ENCODE peak calls at places on chromosomes 6 and 20, in seven cellular contexts. One of them, this sample, is unnamed.

GRCh38 chr6:166192136-166192535 is 24.5 kb upstream of the TBXT start:
- DNase-seq in H9: no peak
- DNase-seq in IMR-90: no peak
- DNase-seq in neuronal stem cell: no peak
- DNase-seq in H1: no peak
- DNase-seq in mesenchymal stem cell: no peak
- DNase-seq in trophoblast cell: no peak
- DNase-seq in this sample: no peak

GRCh38 chr6:20610636-20611200 is 76.5 kb downstream of the CDKAL1 start:
- DNase-seq in H9: no peak
- DNase-seq in IMR-90: peak; percentile 28
- DNase-seq in neuronal stem cell: no peak
- DNase-seq in H1: no peak
- DNase-seq in mesenchymal stem cell: no peak
- DNase-seq in trophoblast cell: peak; percentile 67
- DNase-seq in this sample: no peak

GRCh38 chr6:147222160-147222838 is 18.1 kb downstream of the STXBP5 start:
- DNase-seq in H9: no peak
- DNase-seq in IMR-90: peak; percentile 52
- DNase-seq in neuronal stem cell: no peak
- DNase-seq in H1: no peak
- DNase-seq in mesenchymal stem cell: peak; percentile 61
- DNase-seq in trophoblast cell: no peak
- DNase-seq in this sample: peak; percentile 48

GRCh38 chr6:84687487-84687886 is 76.9 kb downstream of the TBX18 start:
- DNase-seq in H9: no peak
- DNase-seq in IMR-90: no peak
- DNase-seq in neuronal stem cell: peak; percentile 36
- DNase-seq in H1: no peak
- DNase-seq in mesenchymal stem cell: no peak
- DNase-seq in trophoblast cell: no peak
- DNase-seq in this sample: no peak

GRCh38 chr6:81487489-81487888 is 265.0 kb downstream of the TENT5A start:
- DNase-seq in H9: no peak
- DNase-seq in IMR-90: peak; percentile 62
- DNase-seq in neuronal stem cell: no peak
- DNase-seq in H1: no peak
- DNase-seq in mesenchymal stem cell: no peak
- DNase-seq in trophoblast cell: no peak
- DNase-seq in this sample: peak; percentile 14

GRCh38 chr6:1592852-1593251 is 16.9 kb upstream of the FOXC1 start:
- DNase-seq in H9: no peak
- DNase-seq in IMR-90: no peak
- DNase-seq in neuronal stem cell: no peak
- DNase-seq in H1: no peak
- DNase-seq in mesenchymal stem cell: no peak
- DNase-seq in trophoblast cell: no peak
- DNase-seq in this sample: no peak

GRCh38 chr6:155341130-155341828 is 27.0 kb upstream of the TFB1M start:
- DNase-seq in H9: no peak
- DNase-seq in IMR-90: peak; percentile 74
- DNase-seq in neuronal stem cell: no peak
- DNase-seq in H1: no peak
- DNase-seq in mesenchymal stem cell: peak; percentile 88
- DNase-seq in trophoblast cell: no peak
- DNase-seq in this sample: no peak

GRCh38 chr6:52157301-52157930 is 28.8 kb upstream of the IL17A start:
- DNase-seq in H9: no peak
- DNase-seq in IMR-90: peak; percentile 3
- DNase-seq in neuronal stem cell: no peak
- DNase-seq in H1: no peak
- DNase-seq in mesenchymal stem cell: no peak
- DNase-seq in trophoblast cell: no peak
- DNase-seq in this sample: no peak

GRCh38 chr20:62952373-62953166 is at the start of gene SLC17A9:
- DNase-seq in H9: peak; percentile 87
- DNase-seq in IMR-90: peak; percentile 12
- DNase-seq in neuronal stem cell: no peak
- DNase-seq in H1: no peak
- DNase-seq in mesenchymal stem cell: peak; percentile 74
- DNase-seq in trophoblast cell: peak; percentile 42
- DNase-seq in this sample: peak; percentile 87

GRCh38 chr6:27275025-27275956 is 27.8 kb downstream of the PRSS16 start:
- DNase-seq in H9: peak; percentile 67
- DNase-seq in IMR-90: no peak
- DNase-seq in neuronal stem cell: no peak
- DNase-seq in H1: no peak
- DNase-seq in mesenchymal stem cell: no peak
- DNase-seq in trophoblast cell: no peak
- DNase-seq in this sample: peak; percentile 72

GRCh38 chr6:45631396-45631795 is 253.7 kb upstream of the SUPT3H start:
- DNase-seq in H9: no peak
- DNase-seq in IMR-90: no peak
- DNase-seq in neuronal stem cell: no peak
- DNase-seq in H1: no peak
- DNase-seq in mesenchymal stem cell: peak; percentile 63
- DNase-seq in trophoblast cell: peak; percentile 66
- DNase-seq in this sample: no peak

GRCh38 chr6:145073811-145074210 is 661.5 kb downstream of the EPM2A start:
- DNase-seq in H9: no peak
- DNase-seq in IMR-90: peak; percentile 49
- DNase-seq in neuronal stem cell: no peak
- DNase-seq in H1: no peak
- DNase-seq in mesenchymal stem cell: no peak
- DNase-seq in trophoblast cell: peak; percentile 3
- DNase-seq in this sample: no peak

GRCh38 chr6:128036808-128037570 is 136.1 kb upstream of the THEMIS start:
- DNase-seq in H9: no peak
- DNase-seq in IMR-90: no peak
- DNase-seq in neuronal stem cell: no peak
- DNase-seq in H1: no peak
- DNase-seq in mesenchymal stem cell: peak; percentile 30
- DNase-seq in trophoblast cell: no peak
- DNase-seq in this sample: no peak

GRCh38 chr20:38209736-38210405 is 44.8 kb upstream of the TGM2 start:
- DNase-seq in H9: no peak
- DNase-seq in IMR-90: no peak
- DNase-seq in neuronal stem cell: no peak
- DNase-seq in H1: no peak
- DNase-seq in mesenchymal stem cell: no peak
- DNase-seq in trophoblast cell: no peak
- DNase-seq in this sample: no peak

GRCh38 chr6:113120577-113121285 is 736.4 kb upstream of the MARCKS start:
- DNase-seq in H9: no peak
- DNase-seq in IMR-90: peak; percentile 93
- DNase-seq in neuronal stem cell: no peak
- DNase-seq in H1: no peak
- DNase-seq in mesenchymal stem cell: peak; percentile 94
- DNase-seq in trophoblast cell: peak; percentile 86
- DNase-seq in this sample: peak; percentile 78

GRCh38 chr6:100099189-100100074 is 105.4 kb upstream of the MCHR2 start:
- DNase-seq in H9: no peak
- DNase-seq in IMR-90: peak; percentile 41
- DNase-seq in neuronal stem cell: no peak
- DNase-seq in H1: no peak
- DNase-seq in mesenchymal stem cell: peak; percentile 30
- DNase-seq in trophoblast cell: no peak
- DNase-seq in this sample: peak; percentile 46

GRCh38 chr6:35731414-35731735 is 5.5 kb upstream of the ARMC12 start:
- DNase-seq in H9: peak; percentile 95
- DNase-seq in IMR-90: peak; percentile 67
- DNase-seq in neuronal stem cell: peak; percentile 94
- DNase-seq in H1: no peak
- DNase-seq in mesenchymal stem cell: peak; percentile 93
- DNase-seq in trophoblast cell: peak; percentile 35
- DNase-seq in this sample: peak; percentile 96

GRCh38 chr6:170463101-170463721 is 89.9 kb downstream of the PSMB1 start:
- DNase-seq in H9: no peak
- DNase-seq in IMR-90: no peak
- DNase-seq in neuronal stem cell: no peak
- DNase-seq in H1: no peak
- DNase-seq in mesenchymal stem cell: no peak
- DNase-seq in trophoblast cell: no peak
- DNase-seq in this sample: no peak

GRCh38 chr6:82330171-82330804 is 33.3 kb upstream of the TPBG start:
- DNase-seq in H9: no peak
- DNase-seq in IMR-90: no peak
- DNase-seq in neuronal stem cell: no peak
- DNase-seq in H1: no peak
- DNase-seq in mesenchymal stem cell: no peak
- DNase-seq in trophoblast cell: no peak
- DNase-seq in this sample: peak; percentile 33

GRCh38 chr6:1789092-1789491 is 179.4 kb downstream of the FOXC1 start:
- DNase-seq in H9: no peak
- DNase-seq in IMR-90: peak; percentile 65
- DNase-seq in neuronal stem cell: no peak
- DNase-seq in H1: no peak
- DNase-seq in mesenchymal stem cell: no peak
- DNase-seq in trophoblast cell: no peak
- DNase-seq in this sample: no peak

GRCh38 chr20:6081236-6081635 is 27.4 kb upstream of the LRRN4 start:
- DNase-seq in H9: no peak
- DNase-seq in IMR-90: peak; percentile 52
- DNase-seq in neuronal stem cell: no peak
- DNase-seq in H1: no peak
- DNase-seq in mesenchymal stem cell: peak; percentile 8
- DNase-seq in trophoblast cell: no peak
- DNase-seq in this sample: no peak

GRCh38 chr6:7781240-7781639 is 55.3 kb downstream of the BMP6 start:
- DNase-seq in H9: no peak
- DNase-seq in IMR-90: no peak
- DNase-seq in neuronal stem cell: no peak
- DNase-seq in H1: no peak
- DNase-seq in mesenchymal stem cell: no peak
- DNase-seq in trophoblast cell: no peak
- DNase-seq in this sample: no peak

GRCh38 chr6:52995913-52996685 is 1.0 kb upstream of the GSTA4 start:
- DNase-seq in H9: peak; percentile 74
- DNase-seq in IMR-90: peak; percentile 91
- DNase-seq in neuronal stem cell: peak; percentile 56
- DNase-seq in H1: peak; percentile 47
- DNase-seq in mesenchymal stem cell: peak; percentile 89
- DNase-seq in trophoblast cell: peak; percentile 84
- DNase-seq in this sample: peak; percentile 96

GRCh38 chr6:169453221-169453620 is 199.6 kb upstream of the THBS2 start:
- DNase-seq in H9: no peak
- DNase-seq in IMR-90: no peak
- DNase-seq in neuronal stem cell: no peak
- DNase-seq in H1: no peak
- DNase-seq in mesenchymal stem cell: no peak
- DNase-seq in trophoblast cell: no peak
- DNase-seq in this sample: no peak

DNA sequence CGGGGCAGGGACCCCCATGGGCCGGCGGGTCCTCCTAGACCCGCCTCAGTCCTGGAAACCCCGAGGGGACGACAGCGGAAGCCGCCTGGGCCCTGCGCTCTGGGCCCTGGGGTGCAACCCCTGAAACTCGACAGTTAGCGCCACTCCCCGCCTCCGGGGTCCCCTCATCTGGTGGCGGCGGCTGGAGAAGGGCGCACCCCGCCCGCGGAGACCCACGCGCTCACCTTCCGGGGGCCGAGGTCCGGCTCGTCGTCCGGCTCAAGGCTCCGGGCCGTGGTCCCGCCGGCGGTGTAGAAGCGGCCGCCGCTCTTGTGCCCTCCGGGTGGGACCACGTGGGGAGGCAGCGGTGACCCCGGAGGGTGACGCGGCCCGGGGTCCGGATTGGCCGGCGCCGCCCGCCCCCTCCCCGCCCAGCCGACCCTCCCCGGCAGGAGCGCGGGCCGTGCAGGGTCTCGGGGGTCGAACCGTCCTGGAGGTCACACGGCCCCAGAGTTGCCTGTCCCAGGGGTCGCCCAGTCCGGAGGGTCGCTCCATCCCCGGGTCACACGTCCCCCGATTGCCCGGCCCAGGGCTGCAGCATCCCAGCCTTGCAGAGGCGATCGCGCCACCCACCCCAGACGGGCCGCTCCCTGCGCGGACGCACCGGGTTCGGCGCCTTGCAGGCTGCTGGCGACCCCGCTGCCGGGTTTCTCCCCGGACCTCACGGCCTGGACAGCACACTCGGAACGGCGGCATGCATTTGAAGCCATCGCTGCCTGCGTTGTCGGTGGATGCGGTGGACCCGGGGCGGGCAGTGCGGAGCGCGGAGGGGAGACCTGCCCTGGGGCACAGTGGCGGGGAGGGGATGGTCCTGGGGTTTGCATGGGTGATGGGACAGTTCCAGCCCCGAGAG is 22.4 kb upstream of the FRMD1 start:
- DNase-seq in H9: no peak
- DNase-seq in IMR-90: no peak
- DNase-seq in neuronal stem cell: no peak
- DNase-seq in H1: no peak
- DNase-seq in mesenchymal stem cell: no peak
- DNase-seq in trophoblast cell: no peak
- DNase-seq in this sample: no peak
- H3K23ac ChIP-seq in H9: no peak overlapping the region
- H3K23ac ChIP-seq in IMR-90: no peak overlapping the region
- H3K23ac ChIP-seq in neuronal stem cell: peak overlapping the region; percentile 37
- H3K23ac ChIP-seq in H1: no peak overlapping the region
- H3K23ac ChIP-seq in mesenchymal stem cell: no peak overlapping the region
- H3K23ac ChIP-seq in trophoblast cell: no peak overlapping the region
- H3K23ac ChIP-seq in this sample: no peak overlapping the region

DNA sequence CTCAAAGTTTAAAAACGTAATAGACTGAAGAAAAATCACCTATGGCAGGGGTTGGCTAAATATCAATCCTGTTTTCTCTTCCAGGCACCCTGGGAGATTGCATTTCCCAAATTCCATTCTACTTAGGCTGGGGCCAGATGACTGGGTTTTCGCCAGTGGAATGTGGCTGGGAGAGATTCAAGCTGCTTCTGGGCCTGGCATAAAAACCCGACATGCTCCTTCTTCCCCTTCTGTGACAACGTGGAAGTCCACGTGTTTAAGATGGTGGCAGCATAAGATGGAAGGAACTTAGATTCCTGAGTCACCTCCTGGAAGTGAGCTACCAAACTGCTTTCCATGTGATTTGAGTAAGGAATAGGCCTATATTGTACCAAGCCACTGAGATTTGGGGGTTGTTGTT is 82.1 kb upstream of the CD83 start:
- DNase-seq in H9: peak; percentile 55
- DNase-seq in IMR-90: peak; percentile 96
- DNase-seq in neuronal stem cell: no peak
- DNase-seq in H1: peak; percentile 63
- DNase-seq in mesenchymal stem cell: peak; percentile 68
- DNase-seq in trophoblast cell: peak; percentile 87
- DNase-seq in this sample: peak; percentile 95
- H3K79me1 ChIP-seq in H9: no peaks in the 10 kb centered on the region
- H3K79me1 ChIP-seq in IMR-90: no peaks in the 10 kb centered on the region
- H3K79me1 ChIP-seq in neuronal stem cell: no peaks in the 10 kb centered on the region
- H3K79me1 ChIP-seq in H1: no peaks in the 10 kb centered on the region
- H3K79me1 ChIP-seq in mesenchymal stem cell: no peaks in the 10 kb centered on the region
- H3K79me1 ChIP-seq in trophoblast cell: peaks cover 9% of the 10 kb centered on the region
- H3K79me1 ChIP-seq in this sample: no peaks in the 10 kb centered on the region

GRCh38 chr6:17601389-17601703 is 1.2 kb downstream of the FAM8A1 start:
- DNase-seq in H9: no peak
- DNase-seq in IMR-90: peak; percentile 5
- DNase-seq in neuronal stem cell: no peak
- DNase-seq in H1: no peak
- DNase-seq in mesenchymal stem cell: no peak
- DNase-seq in trophoblast cell: no peak
- DNase-seq in this sample: no peak
- H3K27ac ChIP-seq in H9: no peak overlapping the region
- H3K27ac ChIP-seq in IMR-90: no peak overlapping the region
- H3K27ac ChIP-seq in neuronal stem cell: no peak overlapping the region
- H3K27ac ChIP-seq in H1: no peak overlapping the region
- H3K27ac ChIP-seq in mesenchymal stem cell: peak overlapping the region; percentile 4
- H3K27ac ChIP-seq in trophoblast cell: no peak overlapping the region
- H3K27ac ChIP-seq in this sample: no peak overlapping the region

GRCh38 chr6:24836116-24836515 is 37.4 kb upstream of the ARMH2 start:
- DNase-seq in H9: no peak
- DNase-seq in IMR-90: no peak
- DNase-seq in neuronal stem cell: no peak
- DNase-seq in H1: no peak
- DNase-seq in mesenchymal stem cell: no peak
- DNase-seq in trophoblast cell: no peak
- DNase-seq in this sample: no peak
- H3K23ac ChIP-seq in H9: no peak overlapping the region
- H3K23ac ChIP-seq in IMR-90: no peak overlapping the region
- H3K23ac ChIP-seq in neuronal stem cell: no peak overlapping the region
- H3K23ac ChIP-seq in H1: no peak overlapping the region
- H3K23ac ChIP-seq in mesenchymal stem cell: no peak overlapping the region
- H3K23ac ChIP-seq in trophoblast cell: no peak overlapping the region
- H3K23ac ChIP-seq in this sample: no peak overlapping the region